ENCODE peak calls at places on chromosomes 5 and 9, in four cellular contexts. F is heart right ventricle, G is vagina, S is GM20000. N is an unnamed sample.

GRCh38 chr5:173327948-173328895 is at the start of gene STC2:
- DNase-seq in F (peak), G (no peak), S (peak), N (peak)

GRCh38 chr5:10567181-10567591 is 3.3 kb downstream of the ANKRD33B start:
- DNase-seq in F (no peak), G (peak), S (no peak), N (no peak)

GRCh38 chr9:70574222-70574837 is 159.9 kb upstream of the KLF9 start:
- DNase-seq in F (no peak), G (peak), S (no peak), N (no peak)

GRCh38 chr9:120980951-120981350 is 54.4 kb upstream of the TRAF1 start:
- DNase-seq in F (no peak), G (no peak), S (no peak), N (no peak)

GRCh38 chr5:145668714-145669113 is 166.4 kb downstream of the PRELID2 start:
- DNase-seq in F (no peak), G (no peak), S (no peak), N (peak)

GRCh38 chr9:128160603-128160987 is 530 bp downstream of the BBLN start:
- DNase-seq in F (no peak), G (no peak), S (peak), N (no peak)

GRCh38 chr9:129437626-129438323 is 183.1 kb downstream of the C9orf50 start:
- DNase-seq in F (peak), G (no peak), S (no peak), N (no peak)

GRCh38 chr5:43034591-43034968 is 5.5 kb downstream of the ANXA2R start:
- DNase-seq in F (no peak), G (no peak), S (no peak), N (peak)

GRCh38 chr9:130185494-130186005 is 13.3 kb downstream of the NCS1 start:
- DNase-seq in F (no peak), G (no peak), S (no peak), N (no peak)

GRCh38 chr5:1521671-1522600 is 1.8 kb downstream of the LPCAT1 start:
- DNase-seq in F (peak), G (peak), S (no peak), N (no peak)

GRCh38 chr9:119986205-119986604 is 593.8 kb downstream of the CDK5RAP2 start:
- DNase-seq in F (no peak), G (no peak), S (no peak), N (no peak)

GRCh38 chr9:95484225-95484624 is 32.5 kb downstream of the PTCH1 start:
- DNase-seq in F (no peak), G (no peak), S (no peak), N (no peak)

GRCh38 chr9:122340161-122340560 is 30.7 kb upstream of the PTGS1 start:
- DNase-seq in F (no peak), G (no peak), S (no peak), N (no peak)

GRCh38 chr9:124869986-124870560 is 8.1 kb downstream of the ARPC5L start:
- DNase-seq in F (peak), G (no peak), S (peak), N (no peak)

GRCh38 chr5:160961761-160962160 is 109.8 kb upstream of the ATP10B start:
- DNase-seq in F (no peak), G (no peak), S (no peak), N (no peak)

GRCh38 chr9:127011772-127012171 is 97.2 kb downstream of the RALGPS1 start:
- DNase-seq in F (no peak), G (no peak), S (no peak), N (no peak)

GRCh38 chr5:41736641-41737040 is 133.6 kb downstream of the OXCT1 start:
- DNase-seq in F (no peak), G (no peak), S (no peak), N (no peak)

GRCh38 chr5:219492-219891 is 1.4 kb downstream of the SDHA start:
- DNase-seq in F (no peak), G (no peak), S (no peak), N (no peak)

GRCh38 chr9:100084145-100084478 is 14.7 kb downstream of the ERP44 start:
- DNase-seq in F (no peak), G (no peak), S (no peak), N (no peak)

GRCh38 chr5:174751154-174751990 is 27.0 kb downstream of the MSX2 start:
- DNase-seq in F (no peak), G (no peak), S (no peak), N (peak)

GRCh38 chr5:1797855-1798254 is 1.8 kb downstream of the MRPL36 start:
- DNase-seq in F (no peak), G (no peak), S (no peak), N (no peak)

GRCh38 chr5:669111-669841 is 23.9 kb downstream of the TPPP start:
- DNase-seq in F (no peak), G (no peak), S (peak), N (no peak)

GRCh38 chr9:126411948-126412284 is 85.3 kb downstream of the MVB12B start:
- DNase-seq in F (no peak), G (no peak), S (no peak), N (no peak)

GRCh38 chr5:141864371-141865370 is 13.5 kb downstream of the PCDH1 start:
- DNase-seq in F (no peak), G (no peak), S (no peak), N (no peak)

GRCh38 chr9:117485176-117485575 is 70.3 kb upstream of the ASTN2 start:
- DNase-seq in F (no peak), G (no peak), S (no peak), N (no peak)

GRCh38 chr9:108776920-108777650 is 78.7 kb downstream of the ACTL7B start:
- DNase-seq in F (no peak), G (no peak), S (no peak), N (peak)

GRCh38 chr9:136343121-136343883 is 16.0 kb downstream of the GPSM1 start:
- DNase-seq in F (peak), G (no peak), S (no peak), N (no peak)

GRCh38 chr5:59445741-59446140 is 447.8 kb downstream of the PDE4D start:
- DNase-seq in F (no peak), G (no peak), S (no peak), N (no peak)

GRCh38 chr9:88733651-88734470 is 198.9 kb downstream of the NXNL2 start:
- DNase-seq in F (peak), G (no peak), S (no peak), N (no peak)

GRCh38 chr5:178839319-178839704 is 20.4 kb upstream of the ZNF354B start:
- DNase-seq in F (peak), G (no peak), S (no peak), N (peak)

GRCh38 chr5:17794829-17795228 is 160.6 kb downstream of the TAF11L14 start:
- DNase-seq in F (no peak), G (no peak), S (no peak), N (no peak)

GRCh38 chr5:38373733-38374132 is 115.4 kb downstream of the EGFLAM start:
- DNase-seq in F (no peak), G (no peak), S (no peak), N (no peak)

GRCh38 chr9:89477811-89478583 is 19.9 kb downstream of the SEMA4D start:
- DNase-seq in F (peak), G (no peak), S (no peak), N (no peak)

GRCh38 chr9:125428060-125428481 is 166.4 kb downstream of the GAPVD1 start:
- DNase-seq in F (no peak), G (no peak), S (peak), N (peak)

GRCh38 chr5:149823350-149823749 is 93.2 kb downstream of the PPARGC1B start:
- DNase-seq in F (no peak), G (no peak), S (no peak), N (no peak)

GRCh38 chr9:2337131-2337530 is 284.5 kb upstream of the VLDLR start:
- DNase-seq in F (no peak), G (no peak), S (no peak), N (no peak)

DNA sequence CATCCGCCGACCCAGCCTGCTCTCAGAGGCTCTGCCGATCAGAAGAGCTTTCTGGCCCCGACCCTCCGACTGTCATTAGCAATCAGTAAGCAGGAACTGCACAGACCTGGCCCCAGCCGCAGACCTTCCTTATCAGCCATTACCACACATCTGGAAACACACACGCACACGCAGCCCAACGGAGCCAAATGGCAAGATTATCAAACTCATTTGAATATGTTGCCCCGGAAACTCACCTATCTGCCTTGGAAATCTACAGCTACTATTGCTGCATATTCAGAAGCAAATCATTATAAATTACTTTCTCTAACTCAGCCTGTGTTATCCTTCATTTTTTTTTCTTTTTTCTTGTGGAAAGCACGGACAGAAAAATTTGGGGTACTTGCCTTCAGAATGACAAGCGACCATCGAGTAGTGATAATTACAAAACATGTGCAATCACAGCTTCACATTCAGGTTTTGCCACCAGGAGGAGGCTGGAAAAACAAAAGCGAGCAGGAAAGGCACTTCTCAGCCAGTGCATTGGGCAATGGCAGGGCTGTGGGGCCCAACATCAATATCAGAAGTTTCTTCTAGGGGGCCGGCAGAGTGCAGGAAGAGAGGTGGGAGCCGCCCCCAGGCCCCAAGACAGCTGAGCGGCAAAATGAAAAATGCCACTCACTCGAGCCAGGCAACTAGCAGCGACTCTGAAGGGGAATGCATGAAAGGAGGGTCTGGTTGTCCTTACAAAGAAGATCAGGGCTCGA is 122.3 kb downstream of the VAV2 start:
- DNase-seq in F (no peak), G (no peak), S (no peak), N (no peak)
- TF ChIP-seq CTCF in F (no peak), G (no peak), S (no peak), N (no peak)

DNA sequence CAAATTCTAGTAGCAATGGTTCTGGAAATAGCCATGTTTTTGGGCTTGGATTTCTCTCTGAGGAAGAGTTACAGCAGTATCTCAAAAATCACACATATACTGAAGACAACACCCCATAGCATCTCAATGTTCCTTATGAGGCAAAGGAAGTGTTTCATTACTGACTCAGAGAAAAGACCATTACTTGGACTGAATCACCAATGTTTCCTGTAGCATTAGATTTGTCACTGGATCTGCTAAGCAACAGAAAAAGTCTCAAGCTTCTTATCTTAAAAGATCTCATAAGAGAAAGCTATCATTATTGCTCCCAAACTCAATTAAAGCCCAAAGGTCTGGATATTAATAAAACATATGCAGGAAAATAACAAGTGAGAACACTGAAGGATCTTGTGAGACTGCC is 272.4 kb downstream of the ADAMTS6 start:
- DNase-seq in F (no peak), G (no peak), S (no peak), N (no peak)
- TF ChIP-seq CTCF in F (no peak), G (no peak), S (no peak), N (no peak)

GRCh38 chr5:132754947-132755346 is 7.7 kb downstream of the CCNI2 start:
- DNase-seq in F (no peak), G (no peak), S (no peak), N (peak)
- TF ChIP-seq CTCF in F (no peak), G (no peak), S (no peak), N (no peak)

GRCh38 chr5:73426034-73426433 is 22.5 kb downstream of the FOXD1 start:
- DNase-seq in F (no peak), G (no peak), S (no peak), N (no peak)

GRCh38 chr5:73424489-73425102 is 24.0 kb downstream of the FOXD1 start:
- DNase-seq in F (no peak), G (no peak), S (no peak), N (no peak)

GRCh38 chr5:73419414-73420390 is 28.9 kb downstream of the FOXD1 start:
- DNase-seq in F (no peak), G (no peak), S (no peak), N (no peak)

GRCh38 chr5:73418244-73418691 is 30.3 kb downstream of the FOXD1 start:
- DNase-seq in F (no peak), G (no peak), S (no peak), N (no peak)

DNA sequence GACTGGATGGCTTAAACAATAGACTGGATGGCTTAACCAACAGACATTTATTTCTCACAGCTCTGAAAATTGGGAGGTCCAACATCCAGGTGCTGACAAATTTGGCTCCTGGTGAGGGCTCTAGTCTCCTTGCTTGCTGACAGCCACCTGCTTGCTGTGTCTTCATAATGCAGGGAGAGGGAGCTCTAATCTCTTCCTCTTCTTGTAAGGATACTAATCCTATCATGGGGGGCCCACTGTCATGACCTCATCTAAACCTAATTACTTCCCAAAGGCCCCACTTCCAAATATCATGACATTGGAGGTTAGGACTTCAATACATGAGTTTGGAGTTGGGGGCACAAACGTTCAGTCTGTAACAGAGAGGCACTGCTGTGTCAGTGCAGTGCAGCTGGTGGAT is 26.4 kb downstream of the FOXD1 start:
- DNase-seq in F (no peak), G (no peak), S (no peak), N (no peak)
- TF ChIP-seq CTCF in F (no peak), G (no peak), S (no peak), N (peak)

DNA sequence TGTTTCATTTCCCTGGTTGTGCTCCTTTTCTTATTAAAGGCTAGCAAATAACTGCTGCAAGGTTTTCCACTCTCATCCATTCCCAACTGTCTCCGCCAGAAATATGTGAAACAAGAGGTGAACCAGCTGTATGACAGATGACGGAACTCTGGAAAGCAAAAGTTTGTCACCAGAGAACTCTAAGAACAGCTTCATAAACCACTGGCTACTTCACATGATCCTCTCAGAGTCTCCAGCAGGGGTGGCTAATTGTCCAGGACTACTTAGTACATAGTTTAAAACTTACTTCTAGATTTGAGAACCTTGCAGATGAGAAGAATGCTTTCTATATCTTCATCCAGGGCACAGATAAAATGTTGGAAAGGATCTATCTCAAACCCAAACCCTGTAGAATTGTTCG is 195.8 kb upstream of the RAD23B start:
- DNase-seq in F (no peak), G (no peak), S (no peak), N (no peak)
- TF ChIP-seq CTCF in F (no peak), G (no peak), S (no peak), N (no peak)

N was measured in Calu3.